ENCODE peak calls at places on chromosome 6, in nine cellular contexts. L, Y, K, S, Z, M, W, X and O are unnamed samples.

GRCh38 chr6:157244175-157244574 is 79.1 kb downstream of the TMEM242 start:
- DNase-seq in L (peak; percentile 67), Y (peak; percentile 94), K (no peak), S (peak; percentile 66), Z (no peak), M (peak; percentile 86), W (no peak), X (no peak), O (no peak)

GRCh38 chr6:30747300-30747687 is 2.9 kb upstream of the IER3 start:
- DNase-seq in L (no peak), Y (no peak), K (no peak), S (no peak), Z (no peak), M (no peak), W (no peak), X (no peak), O (no peak)

GRCh38 chr6:148999921-149000589 is 253.2 kb downstream of the UST start:
- DNase-seq in L (no peak), Y (peak; percentile 89), K (no peak), S (peak; percentile 96), Z (peak; percentile 91), M (peak; percentile 89), W (peak; percentile 78), X (peak; percentile 61), O (no peak)

GRCh38 chr6:26431258-26432162 is 8.8 kb upstream of the BTN3A3 start:
- DNase-seq in L (peak; percentile 44), Y (peak; percentile 88), K (no peak), S (no peak), Z (no peak), M (peak; percentile 94), W (no peak), X (no peak), O (peak; percentile 39)

GRCh38 chr6:133886104-133886503 is 2.8 kb upstream of the TCF21 start:
- DNase-seq in L (no peak), Y (peak; percentile 28), K (no peak), S (no peak), Z (no peak), M (no peak), W (no peak), X (no peak), O (no peak)

GRCh38 chr6:168778201-168778600 is 337.2 kb downstream of the SMOC2 start:
- DNase-seq in L (peak; percentile 17), Y (peak; percentile 45), K (no peak), S (peak; percentile 66), Z (no peak), M (peak; percentile 65), W (no peak), X (no peak), O (no peak)

GRCh38 chr6:24504642-24505586 is 10.1 kb downstream of the ALDH5A1 start:
- DNase-seq in L (no peak), Y (no peak), K (no peak), S (no peak), Z (no peak), M (no peak), W (no peak), X (peak; percentile 72), O (peak; percentile 13)

GRCh38 chr6:50791900-50792508 is 26.7 kb upstream of the TFAP2B start:
- DNase-seq in L (no peak), Y (peak; percentile 40), K (no peak), S (no peak), Z (peak; percentile 13), M (peak; percentile 44), W (no peak), X (no peak), O (peak; percentile 46)

GRCh38 chr6:43290353-43290904 is 7.6 kb upstream of the SLC22A7 start:
- DNase-seq in L (no peak), Y (no peak), K (no peak), S (no peak), Z (no peak), M (no peak), W (no peak), X (no peak), O (peak; percentile 52)

GRCh38 chr6:167013067-167013466 is 13.9 kb downstream of the CEP43 start:
- DNase-seq in L (no peak), Y (no peak), K (no peak), S (no peak), Z (no peak), M (no peak), W (no peak), X (no peak), O (no peak)

GRCh38 chr6:103820148-103820547 is 1039.6 kb downstream of the HACE1 start:
- DNase-seq in L (no peak), Y (no peak), K (no peak), S (no peak), Z (no peak), M (no peak), W (no peak), X (no peak), O (no peak)

GRCh38 chr6:36928547-36928918 is 26.0 kb upstream of the PI16 start:
- DNase-seq in L (no peak), Y (no peak), K (no peak), S (no peak), Z (no peak), M (no peak), W (no peak), X (no peak), O (peak; percentile 28)

GRCh38 chr6:34362909-34363713 is 29.4 kb downstream of the NUDT3 start:
- DNase-seq in L (no peak), Y (no peak), K (no peak), S (no peak), Z (no peak), M (no peak), W (no peak), X (no peak), O (no peak)

GRCh38 chr6:159184559-159184958 is 15.4 kb downstream of the FNDC1 start:
- DNase-seq in L (no peak), Y (peak; percentile 87), K (no peak), S (no peak), Z (peak; percentile 64), M (no peak), W (peak; percentile 62), X (no peak), O (no peak)

GRCh38 chr6:167244991-167245390 is 46.1 kb upstream of the UNC93A start:
- DNase-seq in L (no peak), Y (no peak), K (no peak), S (no peak), Z (no peak), M (no peak), W (no peak), X (no peak), O (no peak)

GRCh38 chr6:22556298-22556697 is 13.1 kb upstream of the HDGFL1 start:
- DNase-seq in L (no peak), Y (no peak), K (no peak), S (no peak), Z (no peak), M (no peak), W (no peak), X (no peak), O (no peak)

GRCh38 chr6:167420858-167421766 is 96.2 kb downstream of the TTLL2 start:
- DNase-seq in L (no peak), Y (no peak), K (no peak), S (no peak), Z (no peak), M (no peak), W (no peak), X (no peak), O (peak; percentile 99)

DNA sequence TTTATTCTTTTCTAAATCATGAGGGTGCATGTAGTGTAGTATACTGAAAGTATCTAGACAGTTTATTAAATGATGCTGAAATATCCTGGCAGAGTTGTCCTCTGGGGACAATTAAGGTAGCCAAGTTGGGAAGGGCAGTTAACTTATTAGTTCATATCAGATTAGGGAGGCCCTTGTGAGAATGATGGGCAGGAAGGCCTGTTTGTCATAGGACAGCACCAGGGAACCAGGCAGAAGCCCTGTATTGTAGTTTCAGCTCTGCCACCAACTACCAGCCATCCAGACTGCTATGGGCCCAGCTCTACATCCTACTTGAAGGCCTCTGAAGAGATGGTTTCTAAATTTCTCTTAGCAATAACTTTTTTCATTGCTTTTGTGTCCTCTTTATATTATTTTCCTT is 4.0 kb downstream of the MYLIP start:
- DNase-seq in L (no peak), Y (no peak), K (no peak), S (no peak), Z (no peak), M (no peak), W (no peak), X (no peak), O (no peak)
- H3K4me3 ChIP-seq in L (no peak overlapping the region), Y (peak overlapping the region; percentile 34), K (no peak overlapping the region), S (no peak overlapping the region), Z (no peak overlapping the region), M (no peak overlapping the region), W (no peak overlapping the region), X (no peak overlapping the region), O (no peak overlapping the region)

GRCh38 chr6:3195695-3196497 is 31.6 kb downstream of the TUBB2B start:
- DNase-seq in L (no peak), Y (peak; percentile 35), K (no peak), S (no peak), Z (peak; percentile 50), M (peak; percentile 44), W (no peak), X (no peak), O (peak; percentile 13)
- H3K4me3 ChIP-seq in L (no peak overlapping the region), Y (no peak overlapping the region), K (no peak overlapping the region), S (no peak overlapping the region), Z (no peak overlapping the region), M (no peak overlapping the region), W (no peak overlapping the region), X (no peak overlapping the region), O (no peak overlapping the region)

DNA sequence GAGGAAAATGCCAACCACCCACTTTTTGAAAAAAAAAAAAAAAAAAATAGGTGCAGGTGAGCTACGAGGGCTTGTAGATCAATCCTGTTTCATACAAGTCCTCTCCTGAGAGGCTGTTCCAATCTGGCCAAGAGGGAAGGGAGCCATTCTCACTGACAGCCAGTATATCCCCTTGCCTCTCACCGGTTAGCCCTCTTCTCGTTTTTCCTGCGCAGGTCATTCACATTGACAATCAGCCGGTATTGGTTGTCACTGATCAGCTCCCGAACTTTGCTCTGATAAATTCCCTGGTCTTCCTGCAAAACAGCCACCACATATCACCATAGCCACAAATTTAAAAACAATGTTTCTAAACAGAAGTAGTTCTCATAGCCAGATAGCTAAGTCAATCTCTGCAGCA is 1.4 kb downstream of the MCM3 start:
- DNase-seq in L (no peak), Y (no peak), K (no peak), S (no peak), Z (no peak), M (no peak), W (no peak), X (no peak), O (no peak)
- H3K4me3 ChIP-seq in L (no peak overlapping the region), Y (peak overlapping the region; percentile 19), K (no peak overlapping the region), S (no peak overlapping the region), Z (no peak overlapping the region), M (peak overlapping the region; percentile 73), W (peak overlapping the region; percentile 13), X (no peak overlapping the region), O (no peak overlapping the region)

GRCh38 chr6:150685860-150686259 is 86.2 kb downstream of the PLEKHG1 start:
- DNase-seq in L (no peak), Y (no peak), K (no peak), S (no peak), Z (no peak), M (peak; percentile 22), W (no peak), X (peak; percentile 56), O (peak; percentile 42)
- H3K4me3 ChIP-seq in L (no peak overlapping the region), Y (no peak overlapping the region), K (no peak overlapping the region), S (no peak overlapping the region), Z (no peak overlapping the region), M (no peak overlapping the region), W (no peak overlapping the region), X (no peak overlapping the region), O (no peak overlapping the region)

GRCh38 chr6:6002005-6002808 is 4.5 kb downstream of the NRN1 start:
- DNase-seq in L (no peak), Y (no peak), K (no peak), S (no peak), Z (no peak), M (no peak), W (no peak), X (no peak), O (no peak)
- H3K4me3 ChIP-seq in L (no peak overlapping the region), Y (no peak overlapping the region), K (peak overlapping the region; percentile 25), S (no peak overlapping the region), Z (no peak overlapping the region), M (peak overlapping the region; percentile 68), W (no peak overlapping the region), X (no peak overlapping the region), O (no peak overlapping the region)